ENCODE peak calls at places on chromosomes 7 and 10, in five cellular contexts. O is A549, A is HepG2, N is GM12878, T is K562. S is an unnamed sample.

GRCh38 chr7:1700536-1701333 is 30.7 kb downstream of the ELFN1 start:
- DNase-seq in O (no peak), A (no peak), N (no peak), T (no peak), S (no peak)

GRCh38 chr7:42572046-42572445 is 335.0 kb upstream of the GLI3 start:
- DNase-seq in O (no peak), A (no peak), N (no peak), T (no peak), S (no peak)

GRCh38 chr10:67492317-67493019 is 203.5 kb downstream of the CTNNA3 start:
- DNase-seq in O (peak), A (no peak), N (no peak), T (no peak), S (no peak)

GRCh38 chr10:95503012-95503411 is 58.2 kb downstream of the SORBS1 start:
- DNase-seq in O (no peak), A (peak), N (no peak), T (no peak), S (no peak)

GRCh38 chr7:18873674-18874341 is 243.6 kb downstream of the TWIST1 start:
- DNase-seq in O (no peak), A (no peak), N (no peak), T (no peak), S (peak)

GRCh38 chr7:13874783-13875182 is 114.7 kb downstream of the ETV1 start:
- DNase-seq in O (no peak), A (no peak), N (no peak), T (no peak), S (no peak)

GRCh38 chr7:150981644-150982043 is 3.5 kb upstream of the KCNH2 start:
- DNase-seq in O (no peak), A (no peak), N (no peak), T (no peak), S (no peak)

GRCh38 chr7:148572067-148572522 is 18.5 kb upstream of the C7orf33 start:
- DNase-seq in O (no peak), A (no peak), N (no peak), T (no peak), S (no peak)

GRCh38 chr10:62613429-62613828 is 191.1 kb upstream of the ADO start:
- DNase-seq in O (peak), A (no peak), N (no peak), T (no peak), S (no peak)

GRCh38 chr7:134927076-134927475 is 59.2 kb upstream of the AGBL3 start:
- DNase-seq in O (no peak), A (no peak), N (no peak), T (no peak), S (no peak)

GRCh38 chr10:102646610-102647432 is 2.5 kb downstream of the TRIM8 start:
- DNase-seq in O (no peak), A (no peak), N (no peak), T (no peak), S (no peak)

GRCh38 chr7:10643545-10643944 is 330.1 kb upstream of the PHF14 start:
- DNase-seq in O (no peak), A (no peak), N (no peak), T (no peak), S (no peak)

GRCh38 chr10:17872191-17873091 is 63.3 kb downstream of the MRC1 start:
- DNase-seq in O (peak), A (peak), N (no peak), T (no peak), S (no peak)

GRCh38 chr10:70752571-70752970 is 32.6 kb downstream of the TBATA start:
- DNase-seq in O (no peak), A (no peak), N (no peak), T (no peak), S (no peak)

DNA sequence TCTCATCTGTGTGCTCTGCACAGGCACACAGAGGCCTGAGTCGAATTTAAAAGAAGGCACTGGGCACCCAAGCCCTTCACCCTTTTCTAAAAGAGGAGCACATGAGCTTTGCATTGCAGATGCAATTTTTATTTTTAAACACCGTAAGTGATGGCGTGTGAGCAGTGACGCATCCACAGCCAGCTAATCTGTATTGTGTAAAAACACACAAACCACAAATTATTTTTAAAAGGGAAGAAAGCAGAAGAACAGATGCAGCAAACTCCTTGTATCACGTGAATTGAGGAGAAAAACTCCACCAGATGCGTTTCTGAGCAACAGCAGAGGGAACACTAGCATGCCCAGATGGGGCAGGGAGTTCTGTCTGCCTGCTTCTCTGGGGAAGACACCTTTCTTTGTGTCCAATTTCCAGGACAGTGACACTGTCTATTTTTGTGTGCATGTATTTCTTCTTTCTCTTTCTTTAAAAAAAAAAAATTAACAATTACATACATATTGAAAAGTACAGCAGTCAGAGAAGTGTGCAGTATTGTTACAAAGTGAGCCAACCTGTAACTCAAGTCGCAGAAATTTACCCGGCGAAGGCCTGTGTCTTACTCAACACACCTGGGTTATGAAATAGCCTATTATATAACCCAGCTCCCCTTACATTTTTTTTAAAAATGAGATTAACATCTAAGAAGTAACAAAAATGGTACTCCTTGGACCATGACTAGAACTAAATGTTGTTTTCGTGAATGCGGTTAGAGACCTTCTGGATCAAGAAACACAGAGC is 39.2 kb downstream of the EEPD1 start:
- DNase-seq in O (no peak), A (no peak), N (peak), T (no peak), S (no peak)
- H3K4me3 ChIP-seq in O (no peak), A (no peak), N (peak), T (no peak), S (no peak)

GRCh38 chr7:100604976-100605911 is 3.1 kb downstream of the PCOLCE start:
- DNase-seq in O (peak), A (no peak), N (no peak), T (peak), S (no peak)
- TF ChIP-seq HDAC2 in O (no peak), A (no peak), N (no peak), T (no peak), S (no peak)

GRCh38 chr7:4791738-4792536 is 16.5 kb downstream of the AP5Z1 start:
- DNase-seq in O (peak), A (peak), N (no peak), T (peak), S (peak)
- H3K4me3 ChIP-seq in O (no peak), A (no peak), N (no peak), T (no peak), S (peak)

GRCh38 chr10:115417585-115418265 is 324.6 kb downstream of the ATRNL1 start:
- DNase-seq in O (peak), A (peak), N (peak), T (no peak), S (peak)
- TF ChIP-seq HDAC2 in O (no peak), A (no peak), N (no peak), T (no peak), S (no peak)

DNA sequence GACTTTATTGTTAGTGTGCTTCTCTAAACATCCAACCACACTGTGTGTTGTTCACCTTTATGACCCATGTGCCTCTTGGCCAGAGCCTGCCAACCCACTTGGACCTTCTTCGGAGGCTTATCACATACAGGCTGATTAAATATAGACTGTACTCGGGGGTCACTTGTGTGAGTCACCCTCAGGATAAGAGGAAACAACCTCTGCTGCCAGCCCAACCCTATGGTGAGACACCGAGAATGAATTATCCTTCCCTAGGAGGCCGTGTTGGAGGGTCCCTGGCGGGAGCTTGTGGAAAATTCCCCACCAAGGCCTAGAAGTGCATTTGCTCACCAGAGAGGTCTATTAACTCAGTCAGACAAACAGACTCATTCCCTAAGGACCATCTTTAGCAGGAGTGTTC is 63.0 kb downstream of the FAS start:
- DNase-seq in O (no peak), A (no peak), N (no peak), T (no peak), S (no peak)
- H3K4me3 ChIP-seq in O (no peak), A (no peak), N (no peak), T (no peak), S (no peak)

GRCh38 chr10:1241973-1242935 is 186.1 kb downstream of the WDR37 start:
- DNase-seq in O (no peak), A (no peak), N (no peak), T (no peak), S (no peak)
- TF ChIP-seq HDAC2 in O (no peak), A (no peak), N (no peak), T (no peak), S (no peak)

GRCh38 chr7:152759655-152760383 is at the start of gene ACTR3B:
- DNase-seq in O (peak), A (peak), N (no peak), T (peak), S (peak)

GRCh38 chr7:152756126-152756525 is 3.4 kb upstream of the ACTR3B start:
- DNase-seq in O (no peak), A (no peak), N (no peak), T (no peak), S (no peak)

GRCh38 chr7:152760384-152761115 is 998 bp downstream of the ACTR3B start:
- DNase-seq in O (no peak), A (no peak), N (no peak), T (no peak), S (no peak)

GRCh38 chr7:152762056-152762455 is 2.5 kb downstream of the ACTR3B start:
- DNase-seq in O (no peak), A (no peak), N (no peak), T (no peak), S (no peak)

DNA sequence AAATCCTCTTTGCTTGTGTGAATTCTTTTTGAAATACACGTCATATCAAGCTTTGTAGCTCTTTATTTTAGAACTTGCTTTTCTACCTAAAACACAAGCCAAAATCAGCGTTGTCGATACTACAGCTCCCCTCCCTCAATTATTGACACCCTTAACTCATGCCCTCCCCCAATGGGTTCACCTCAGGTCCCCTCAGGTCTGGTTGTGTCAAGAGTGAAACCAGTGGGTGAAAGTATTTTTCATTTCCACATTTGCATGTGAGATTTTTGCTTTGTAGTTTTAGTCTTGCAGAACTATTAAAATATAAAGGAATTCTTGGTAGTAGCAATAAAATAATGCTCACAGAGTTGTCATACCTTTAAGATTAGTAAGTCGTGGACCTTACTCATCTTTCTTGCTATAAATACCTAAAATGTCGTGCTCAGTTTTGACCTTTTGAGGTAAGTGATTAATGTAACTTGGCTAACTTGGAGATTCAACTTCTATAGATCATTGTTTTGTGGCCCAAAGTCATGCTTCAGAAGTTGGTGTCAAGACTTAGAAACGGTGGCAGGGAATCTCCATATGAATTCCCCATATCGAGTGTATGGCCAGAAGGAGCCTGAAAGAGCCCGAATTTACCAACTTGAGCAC is 1.7 kb downstream of the ACTR3B start:
- DNase-seq in O (no peak), A (no peak), N (no peak), T (no peak), S (no peak)
- H3K4me3 ChIP-seq in O (peak), A (no peak), N (peak), T (peak), S (peak)

DNA sequence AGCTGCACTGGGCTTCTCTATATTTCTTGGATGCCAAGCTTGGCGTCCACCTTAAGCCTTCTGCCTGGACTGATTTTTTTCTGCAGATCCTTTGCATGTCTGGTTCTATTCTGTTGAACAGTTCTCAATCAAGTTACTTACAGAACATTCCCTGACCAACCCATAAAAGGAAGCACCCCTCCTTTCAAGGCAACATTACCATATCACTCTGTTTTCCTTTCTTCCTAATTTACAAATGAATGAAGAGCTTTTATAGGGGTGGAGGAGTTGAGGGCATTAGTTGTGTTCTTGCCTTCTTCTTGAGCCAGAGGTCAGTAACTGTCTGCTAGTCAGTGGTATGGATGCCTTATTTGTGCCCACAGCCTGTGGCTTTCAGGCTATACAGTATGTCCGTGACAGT is 361.0 kb downstream of the PHTF2 start:
- DNase-seq in O (no peak), A (no peak), N (no peak), T (no peak), S (no peak)
- TF ChIP-seq HDAC2 in O (no peak), A (no peak), N (no peak), T (no peak), S (no peak)

GRCh38 chr7:79282882-79283602 is 170.4 kb downstream of the MAGI2 start:
- DNase-seq in O (peak), A (peak), N (no peak), T (no peak), S (no peak)

GRCh38 chr7:79281406-79281805 is 172.1 kb downstream of the MAGI2 start:
- DNase-seq in O (peak), A (no peak), N (no peak), T (no peak), S (no peak)

GRCh38 chr7:79284226-79284625 is 169.2 kb downstream of the MAGI2 start:
- DNase-seq in O (no peak), A (no peak), N (no peak), T (no peak), S (no peak)

GRCh38 chr7:79286181-79286580 is 167.3 kb downstream of the MAGI2 start:
- DNase-seq in O (no peak), A (no peak), N (no peak), T (no peak), S (no peak)

DNA sequence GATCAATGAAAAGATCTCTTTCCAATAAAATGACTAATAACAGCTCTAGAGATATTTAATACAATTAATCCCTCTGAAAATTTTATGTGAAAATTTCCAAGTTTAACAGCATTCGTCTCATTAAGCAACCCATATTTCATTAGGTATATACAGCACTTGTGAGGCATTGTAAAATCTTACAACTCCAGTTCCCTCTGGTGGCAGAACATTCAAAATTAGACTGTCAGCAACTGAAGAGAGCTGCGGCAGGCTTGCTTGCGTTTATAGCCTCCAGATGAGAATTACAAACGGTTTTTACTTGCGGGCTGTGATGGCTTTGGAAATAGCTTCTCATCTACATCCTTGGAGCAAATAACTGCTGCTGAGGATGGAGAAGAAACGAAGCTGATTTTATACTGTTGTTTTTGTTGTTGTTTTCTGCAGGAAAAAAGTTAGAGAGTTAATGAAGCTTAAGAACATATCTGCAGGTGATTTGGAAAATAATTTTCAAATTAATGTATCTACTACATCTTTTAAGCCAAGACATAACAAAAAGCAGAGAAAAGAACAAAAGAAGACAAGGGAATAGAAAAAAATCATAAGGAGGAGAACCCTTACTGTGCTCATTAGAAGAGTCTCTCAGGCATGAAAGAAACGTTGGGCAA is 171.3 kb downstream of the MAGI2 start:
- DNase-seq in O (peak), A (no peak), N (no peak), T (no peak), S (no peak)
- H3K4me3 ChIP-seq in O (no peak), A (no peak), N (no peak), T (no peak), S (no peak)